ENCODE peak calls at places on chromosomes 4 and X, in five cellular contexts. H is stimulated activated naive CD8-positive, alpha-beta T cell treated with anti-CD3 and anti-CD28 coated beads, Interleukin-15, Interleukin-2, amounts not matched to agents 100 U/mL and 50 U/mL, for 24 hours; O is C1 segment of cervical spinal cord; J is omental fat pad; M is A673. K is an unnamed sample.

GRCh38 chrX:46837543-46838481 is 969 bp downstream of the RP2 start:
- DNase-seq in H (peak), O (no peak), J (no peak), M (no peak), K (no peak)

GRCh38 chr4:67288964-67289363 is 256.3 kb downstream of the CENPC start:
- DNase-seq in H (peak), O (no peak), J (no peak), M (peak), K (no peak)

GRCh38 chr4:68658672-68659071 is 11.8 kb downstream of the UGT2B15 start:
- DNase-seq in H (no peak), O (no peak), J (no peak), M (no peak), K (no peak)

GRCh38 chrX:144075432-144075831 is 191.6 kb downstream of the UBE2NL start:
- DNase-seq in H (no peak), O (no peak), J (no peak), M (no peak), K (no peak)

GRCh38 chrX:112066813-112067212 is 15.8 kb downstream of the TRPC5 start:
- DNase-seq in H (no peak), O (no peak), J (no peak), M (no peak), K (no peak)

GRCh38 chr4:85591361-85592098 is 116.6 kb downstream of the ARHGAP24 start:
- DNase-seq in H (no peak), O (no peak), J (no peak), M (no peak), K (no peak)

GRCh38 chrX:32896132-32896531 is 315.2 kb downstream of the DMD start:
- DNase-seq in H (no peak), O (no peak), J (no peak), M (no peak), K (no peak)

GRCh38 chr4:168741281-168742173 is 244.7 kb downstream of the PALLD start:
- DNase-seq in H (no peak), O (no peak), J (no peak), M (no peak), K (no peak)

GRCh38 chrX:41435708-41436107 is 11.4 kb upstream of the NYX start:
- DNase-seq in H (no peak), O (no peak), J (no peak), M (peak), K (no peak)